ENCODE peak calls at places on chromosome 12, in nine cellular contexts. P, A, E, V, S, J, H, C and D are unnamed samples.

GRCh38 chr12:123936956-123937706 is 35.5 kb downstream of the CCDC92 start:
- DNase-seq in E (no peak), P (no peak), V (no peak), S (no peak), J (no peak), H (no peak), A (no peak), C (no peak), D (no peak)

GRCh38 chr12:65798903-65799302 is 25.4 kb upstream of the HMGA2 start:
- DNase-seq in P (no peak), C (no peak), S (no peak), H (no peak), E (no peak), J (no peak), V (no peak), A (no peak), D (no peak)

GRCh38 chr12:85363382-85364190 is 83.6 kb downstream of the ALX1 start:
- DNase-seq in A (no peak), H (no peak), C (no peak), V (no peak), E (no peak), P (no peak), S (no peak), J (no peak), D (no peak)

GRCh38 chr12:108514468-108514972 is 557 bp upstream of the FICD start:
- DNase-seq in C (no peak), A (no peak), H (no peak), V (no peak), J (no peak), P (no peak), E (no peak), S (no peak), D (no peak)

GRCh38 chr12:96063046-96063445 is 27.7 kb upstream of the LTA4H start:
- DNase-seq in J (peak; percentile 19), H (no peak), P (no peak), E (no peak), S (no peak), A (no peak), C (peak; percentile 48), V (no peak), D (no peak)

GRCh38 chr12:52245962-52246577 is 13.0 kb downstream of the KRT7 start:
- DNase-seq in J (no peak), A (no peak), V (no peak), C (no peak), E (no peak), S (no peak), H (no peak), P (no peak), D (no peak)

GRCh38 chr12:1277905-1278304 is 286.9 kb downstream of the ERC1 start:
- DNase-seq in J (peak; percentile 91), H (no peak), C (no peak), A (no peak), V (no peak), E (peak; percentile 38), S (no peak), P (no peak), D (no peak)

GRCh38 chr12:18139989-18140596 is 50.1 kb upstream of the RERGL start:
- DNase-seq in C (peak; percentile 66), H (no peak), J (peak; percentile 59), P (peak; percentile 51), E (no peak), V (no peak), A (no peak), S (no peak), D (no peak)

GRCh38 chr12:958449-959123 is 9.1 kb upstream of the RAD52 start:
- DNase-seq in E (no peak), A (no peak), J (no peak), H (no peak), C (no peak), S (no peak), V (no peak), P (no peak), D (no peak)

GRCh38 chr12:126676426-126676825 is 1590.5 kb upstream of the TMEM132C start:
- DNase-seq in A (peak; percentile 90), V (no peak), C (no peak), P (no peak), H (no peak), S (no peak), E (no peak), J (no peak), D (no peak)

GRCh38 chr12:11576104-11576503 is 73.4 kb upstream of the ETV6 start:
- DNase-seq in P (no peak), E (no peak), C (peak; percentile 49), S (peak; percentile 28), A (no peak), J (peak; percentile 29), H (no peak), V (no peak), D (no peak)

GRCh38 chr12:56947633-56948535 is 9.5 kb downstream of the RDH16 start:
- DNase-seq in P (peak; percentile 22), S (no peak), V (no peak), H (no peak), A (no peak), J (no peak), E (no peak), C (peak; percentile 30), D (peak; percentile 53)

GRCh38 chr12:45214739-45215418 is 1.0 kb upstream of the ANO6 start:
- DNase-seq in E (no peak), S (no peak), C (peak; percentile 64), A (no peak), J (peak; percentile 30), P (peak; percentile 53), V (no peak), H (no peak), D (no peak)

GRCh38 chr12:91007531-91008290 is 2.9 kb upstream of the EPYC start:
- DNase-seq in H (no peak), J (peak; percentile 74), P (no peak), S (no peak), A (no peak), C (no peak), V (no peak), E (no peak), D (no peak)

GRCh38 chr12:66648336-66648735 is 30.5 kb downstream of the GRIP1 start:
- DNase-seq in E (no peak), A (no peak), H (no peak), P (no peak), C (peak; percentile 42), V (no peak), J (no peak), S (no peak), D (no peak)

GRCh38 chr12:115630133-115630532 is 647.4 kb downstream of the MED13L start:
- DNase-seq in E (no peak), H (no peak), S (no peak), A (no peak), P (no peak), V (no peak), J (no peak), C (no peak), D (no peak)

GRCh38 chr12:27838543-27838942 is 58.5 kb upstream of the MANSC4 start:
- DNase-seq in P (no peak), J (no peak), S (no peak), A (no peak), E (no peak), H (no peak), V (no peak), C (no peak), D (no peak)

GRCh38 chr12:104467346-104467837 is 10.6 kb downstream of the CHST11 start:
- DNase-seq in A (no peak), S (no peak), C (no peak), V (no peak), J (peak; percentile 38), E (no peak), H (no peak), P (no peak), D (no peak)

GRCh38 chr12:130826151-130826801 is 12.8 kb downstream of the STX2 start:
- DNase-seq in V (peak; percentile 67), E (peak; percentile 46), S (peak; percentile 64), P (peak; percentile 44), A (peak; percentile 39), H (peak; percentile 31), C (peak; percentile 53), J (no peak), D (no peak)

GRCh38 chr12:8603858-8604257 is 8.8 kb downstream of the AICDA start:
- DNase-seq in C (peak; percentile 20), P (no peak), A (no peak), V (no peak), J (peak; percentile 11), H (no peak), S (no peak), E (no peak), D (no peak)

GRCh38 chr12:25388216-25388615 is 137.5 kb upstream of the KRAS start:
- DNase-seq in V (no peak), C (no peak), E (no peak), H (no peak), S (no peak), J (no peak), A (no peak), P (no peak), D (no peak)

GRCh38 chr12:19035552-19035951 is 94.0 kb upstream of the PLEKHA5 start:
- DNase-seq in S (no peak), H (no peak), P (no peak), J (no peak), C (no peak), E (no peak), A (no peak), V (no peak), D (peak; percentile 62)

GRCh38 chr12:45244561-45245348 is 28.9 kb downstream of the ANO6 start:
- DNase-seq in V (no peak), J (peak; percentile 86), H (no peak), E (no peak), A (no peak), S (no peak), C (no peak), P (no peak), D (no peak)

GRCh38 chr12:108307006-108307405 is 32.1 kb downstream of the CMKLR1 start:
- DNase-seq in H (peak; percentile 8), S (no peak), V (no peak), C (peak; percentile 89), J (peak; percentile 74), A (no peak), P (no peak), E (no peak), D (no peak)

GRCh38 chr12:20434993-20435392 is 66.7 kb downstream of the PDE3A start:
- DNase-seq in C (no peak), J (no peak), A (no peak), E (no peak), P (no peak), H (no peak), S (no peak), V (no peak), D (no peak)

GRCh38 chr12:82627799-82628198 is 58.9 kb upstream of the TMTC2 start:
- DNase-seq in A (peak; percentile 31), S (no peak), C (peak; percentile 76), P (peak; percentile 60), E (no peak), V (peak; percentile 6), H (no peak), J (no peak), D (no peak)

GRCh38 chr12:78970041-78970440 is 105.5 kb downstream of the SYT1 start:
- DNase-seq in E (no peak), C (no peak), A (no peak), P (no peak), J (no peak), H (no peak), S (no peak), V (no peak), D (no peak)

GRCh38 chr12:103958621-103959020 is 7.1 kb upstream of the TDG start:
- DNase-seq in P (no peak), A (no peak), V (no peak), C (peak; percentile 51), S (no peak), J (no peak), H (no peak), E (no peak), D (no peak)

GRCh38 chr12:90712671-90713070 is 242.3 kb downstream of the CCER1 start:
- DNase-seq in C (peak; percentile 71), P (no peak), A (no peak), V (peak; percentile 10), J (no peak), S (no peak), H (no peak), E (no peak), D (no peak)

GRCh38 chr12:51972849-51973273 is 21.4 kb downstream of the ACVR1B start:
- DNase-seq in V (no peak), C (no peak), P (no peak), H (peak; percentile 54), S (peak; percentile 52), E (no peak), J (peak; percentile 97), A (no peak), D (no peak)

GRCh38 chr12:54277823-54278276 is 2.1 kb downstream of the CBX5 start:
- DNase-seq in V (no peak), P (peak; percentile 58), J (peak; percentile 57), S (no peak), E (no peak), A (no peak), C (peak; percentile 72), H (no peak), D (no peak)